ENCODE peak calls at places on chromosomes 5 and 9, in four cellular contexts. F, E, T and M are unnamed samples.

GRCh38 chr9:128733256-128733655 is 9.3 kb upstream of the ZDHHC12 start:
- DNase-seq in F (peak), E (peak), T (peak), M (peak)

GRCh38 chr5:111266491-111266890 is 42.3 kb downstream of the CAMK4 start:
- DNase-seq in F (no peak), E (no peak), T (no peak), M (no peak)

GRCh38 chr5:5277118-5277517 is 137.0 kb downstream of the ADAMTS16 start:
- DNase-seq in F (no peak), E (no peak), T (no peak), M (no peak)

GRCh38 chr5:127558273-127558672 is 40.8 kb downstream of the PRRC1 start:
- DNase-seq in F (no peak), E (no peak), T (no peak), M (no peak)

GRCh38 chr5:32598997-32599549 is 13.7 kb downstream of the SUB1 start:
- DNase-seq in F (no peak), E (no peak), T (no peak), M (no peak)

GRCh38 chr9:92098638-92099037 is 16.6 kb downstream of the SPTLC1 start:
- DNase-seq in F (no peak), E (no peak), T (no peak), M (peak)

GRCh38 chr9:112582371-112582770 is 95.7 kb downstream of the KIAA1958 start:
- DNase-seq in F (no peak), E (no peak), T (no peak), M (no peak)

GRCh38 chr9:137739371-137739915 is 120.6 kb downstream of the EHMT1 start:
- DNase-seq in F (no peak), E (no peak), T (no peak), M (no peak)

GRCh38 chr9:15299374-15299939 is 7.6 kb downstream of the TTC39B start:
- DNase-seq in F (no peak), E (no peak), T (no peak), M (peak)

GRCh38 chr9:98550206-98550820 is 158.4 kb downstream of the GABBR2 start:
- DNase-seq in F (no peak), E (no peak), T (peak), M (no peak)

GRCh38 chr5:77993799-77994318 is 217.7 kb upstream of the TBCA start:
- DNase-seq in F (no peak), E (no peak), T (no peak), M (no peak)

GRCh38 chr9:113504725-113505590 is 41.4 kb downstream of the RGS3 start:
- DNase-seq in F (no peak), E (no peak), T (no peak), M (no peak)

GRCh38 chr5:78549043-78549442 is 99.5 kb downstream of the LHFPL2 start:
- DNase-seq in F (no peak), E (no peak), T (peak), M (no peak)

GRCh38 chr9:119375892-119376291 is 6.7 kb upstream of the BRINP1 start:
- DNase-seq in F (peak), E (no peak), T (peak), M (no peak)

GRCh38 chr5:41510176-41510831 is at the start of gene PLCXD3:
- DNase-seq in F (no peak), E (peak), T (no peak), M (no peak)

GRCh38 chr5:157342822-157343402 is 77.0 kb downstream of the CYFIP2 start:
- DNase-seq in F (peak), E (peak), T (peak), M (peak)

GRCh38 chr5:145072880-145073279 is 762.3 kb downstream of the PRELID2 start:
- DNase-seq in F (no peak), E (no peak), T (no peak), M (no peak)

GRCh38 chr9:89749500-89750116 is 144.8 kb downstream of the GADD45G start:
- DNase-seq in F (peak), E (no peak), T (no peak), M (no peak)

GRCh38 chr5:174935854-174936474 is 211.6 kb downstream of the MSX2 start:
- DNase-seq in F (peak), E (peak), T (peak), M (peak)

GRCh38 chr5:115838885-115839518 is 2.4 kb downstream of the ATG12 start:
- DNase-seq in F (peak), E (no peak), T (peak), M (peak)

GRCh38 chr9:130453487-130453886 is 8.7 kb downstream of the ASS1 start:
- DNase-seq in F (no peak), E (peak), T (no peak), M (no peak)

GRCh38 chr9:124840300-124840833 is 12.9 kb upstream of the WDR38 start:
- DNase-seq in F (no peak), E (peak), T (no peak), M (no peak)

GRCh38 chr9:111036946-111037743 is 1.1 kb downstream of the LPAR1 start:
- DNase-seq in F (peak), E (no peak), T (no peak), M (peak)

GRCh38 chr5:137273511-137273910 is 225.6 kb downstream of the SPOCK1 start:
- DNase-seq in F (peak), E (no peak), T (no peak), M (no peak)

GRCh38 chr5:114857951-114858401 is 311.7 kb downstream of the TRIM36 start:
- DNase-seq in F (no peak), E (no peak), T (peak), M (no peak)

GRCh38 chr9:124450241-124450924 is at the start of gene ADGRD2:
- DNase-seq in F (peak), E (peak), T (no peak), M (peak)

GRCh38 chr5:151144922-151145321 is 12.7 kb downstream of the ANXA6 start:
- DNase-seq in F (no peak), E (no peak), T (no peak), M (no peak)

GRCh38 chr9:113669523-113670115 is 206.1 kb downstream of the RGS3 start:
- DNase-seq in F (peak), E (no peak), T (peak), M (no peak)

GRCh38 chr9:93470391-93470790 is 17.0 kb upstream of the FAM120AOS start:
- DNase-seq in F (no peak), E (no peak), T (no peak), M (no peak)

GRCh38 chr9:126883636-126884035 is 23.2 kb downstream of the ZBTB34 start:
- DNase-seq in F (no peak), E (no peak), T (no peak), M (no peak)

DNA sequence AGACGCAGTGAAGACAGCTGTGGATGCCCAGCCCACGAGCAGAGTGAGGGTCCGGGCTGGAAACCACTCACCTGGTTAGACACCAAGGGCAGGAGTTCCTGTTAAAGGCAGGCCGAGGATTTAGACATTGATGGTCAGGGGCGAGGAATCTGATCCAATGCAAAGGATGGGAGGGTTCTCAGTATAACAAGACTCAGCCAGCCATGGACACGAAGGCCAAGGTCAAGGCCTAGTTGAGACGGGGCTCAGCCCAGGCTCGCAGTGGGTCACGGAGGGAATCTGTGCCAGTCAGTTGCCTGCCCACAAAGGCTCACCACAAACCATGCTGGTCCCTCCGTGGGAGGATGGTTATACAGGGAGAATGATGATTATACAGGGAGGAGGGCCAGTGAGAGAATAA is 63.3 kb upstream of the FCN1 start:
- DNase-seq in F (no peak), E (no peak), T (no peak), M (no peak)
- TF ChIP-seq CTCF in F (no peak), E (no peak), T (no peak), M (no peak)

GRCh38 chr5:10578869-10579268 is 15.0 kb downstream of the ANKRD33B start:
- DNase-seq in F (no peak), E (no peak), T (no peak), M (no peak)

GRCh38 chr5:10578292-10578663 is 14.4 kb downstream of the ANKRD33B start:
- DNase-seq in F (no peak), E (no peak), T (no peak), M (no peak)

GRCh38 chr5:10577371-10578291 is 13.8 kb downstream of the ANKRD33B start:
- DNase-seq in F (peak), E (no peak), T (no peak), M (no peak)

GRCh38 chr5:10576121-10576789 is 12.4 kb downstream of the ANKRD33B start:
- DNase-seq in F (no peak), E (no peak), T (peak), M (no peak)

DNA sequence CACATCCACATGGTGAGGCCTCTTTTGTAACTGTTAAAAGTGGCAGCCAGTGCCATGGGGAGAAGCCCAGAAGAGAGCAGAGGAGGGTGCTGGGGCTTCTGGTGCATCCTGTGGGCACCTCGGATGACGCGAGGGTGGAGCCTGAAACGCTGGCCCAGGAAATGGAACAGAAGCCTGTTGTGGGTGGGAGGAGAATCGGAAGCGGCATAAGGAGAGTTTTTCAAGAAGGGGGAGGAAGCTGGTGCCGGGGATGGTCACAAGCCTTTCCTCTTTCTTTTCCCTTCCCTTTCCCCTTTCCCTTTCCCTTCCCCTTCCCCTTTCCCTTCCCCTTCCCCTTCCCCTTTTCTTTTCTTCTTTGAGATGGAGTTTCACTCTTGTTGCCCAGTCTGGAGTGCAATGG is 12.9 kb downstream of the ANKRD33B start:
- DNase-seq in F (no peak), E (no peak), T (no peak), M (no peak)
- TF ChIP-seq CTCF in F (no peak), E (no peak), T (no peak), M (no peak)

DNA sequence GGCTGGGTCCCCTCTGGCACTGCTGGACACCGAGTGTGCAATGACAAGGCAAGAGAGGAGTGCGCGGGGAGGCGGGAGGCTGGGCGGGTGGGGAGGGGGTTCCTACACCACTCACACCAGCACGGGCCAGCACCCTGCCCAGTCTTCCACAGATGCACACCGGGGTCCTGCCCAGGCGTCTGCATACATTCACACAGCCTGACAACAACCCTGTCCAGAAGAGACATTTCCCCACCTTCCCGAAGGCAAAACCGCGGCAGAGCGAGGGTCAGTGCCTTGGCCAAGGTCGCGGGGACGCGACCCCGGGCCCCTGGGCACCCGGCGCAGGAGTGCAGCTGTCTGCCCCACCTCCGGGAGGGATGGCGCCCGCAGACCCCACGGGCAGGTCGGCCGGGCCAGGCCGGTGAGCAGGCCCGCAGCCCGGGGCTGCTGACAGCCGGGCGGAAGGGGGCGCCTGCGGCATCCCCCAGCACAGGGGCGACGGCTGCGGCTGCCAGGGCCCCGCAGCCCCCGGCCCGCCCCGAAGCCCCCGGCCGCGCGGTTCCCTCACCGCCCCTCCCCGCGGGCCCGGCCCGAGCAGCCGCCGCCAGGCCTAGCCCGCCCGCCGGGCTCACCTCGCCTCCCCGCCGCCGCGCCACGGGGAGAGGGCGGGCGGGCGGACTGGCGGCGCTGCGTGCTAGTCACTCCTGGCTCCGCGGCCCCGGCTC is 496 bp downstream of the MAPK9 start:
- DNase-seq in F (no peak), E (peak), T (peak), M (no peak)
- TF ChIP-seq CTCF in F (peak), E (no peak), T (peak), M (peak)

GRCh38 chr5:13250450-13251291 is 693.8 kb downstream of the DNAH5 start:
- DNase-seq in F (peak), E (no peak), T (peak), M (peak)
- TF ChIP-seq CTCF in F (peak), E (peak), T (peak), M (peak)

DNA sequence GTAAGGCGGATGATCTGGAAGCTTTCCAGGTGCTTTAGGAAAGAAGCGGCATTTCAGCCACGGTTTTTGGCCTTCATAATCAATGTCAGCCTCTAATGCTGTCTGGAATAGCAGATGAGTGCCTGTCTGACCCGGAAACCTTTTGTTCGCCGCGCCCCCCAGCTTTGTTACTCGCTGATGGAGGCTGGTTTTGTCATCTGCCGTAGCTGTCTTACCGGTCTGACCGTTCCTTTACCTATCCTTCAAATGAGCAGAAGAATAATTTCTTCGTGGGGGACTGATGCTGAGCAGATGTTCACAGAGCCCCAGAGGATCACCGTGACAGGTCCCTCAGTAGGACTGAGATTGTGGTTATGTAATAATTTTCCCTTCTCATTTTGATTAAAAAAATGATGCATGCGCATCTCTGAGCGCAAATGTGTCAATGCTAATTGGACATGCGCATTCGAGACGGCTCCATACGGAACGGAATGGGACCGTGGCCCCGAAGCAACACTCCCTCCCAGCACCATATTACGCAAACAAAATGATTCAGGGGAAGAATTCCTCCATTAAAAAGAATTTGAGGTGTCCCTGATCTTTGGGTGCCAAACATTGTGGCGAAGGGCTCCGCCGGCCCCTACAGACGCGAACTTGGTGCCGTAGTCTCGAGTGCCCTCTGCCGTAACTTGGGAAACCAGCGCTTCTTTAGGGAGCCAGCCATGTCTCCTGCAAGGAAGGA is 27.6 kb downstream of the TLX3 start:
- DNase-seq in F (peak), E (peak), T (peak), M (no peak)
- TF ChIP-seq CTCF in F (peak), E (peak), T (peak), M (peak)